ENCODE peak calls at places on chromosomes 4 and X, in four cellular contexts. M is neuronal stem cell, N is NCI-H774, T is SW480. D is an unnamed sample.

GRCh38 chr4:146442801-146443200 is 78.9 kb downstream of the SLC10A7 start:
- DNase-seq in M (no peak), N (no peak), T (no peak), D (no peak)

GRCh38 chrX:135396109-135396508 is 25.6 kb upstream of the SMIM10L2A start:
- DNase-seq in M (no peak), N (no peak), T (peak), D (no peak)

GRCh38 chrX:50762578-50762977 is 51.4 kb downstream of the SHROOM4 start:
- DNase-seq in M (no peak), N (no peak), T (no peak), D (no peak)

GRCh38 chr4:112509243-112510190 is 6.5 kb downstream of the NEUROG2 start:
- DNase-seq in M (peak), N (no peak), T (no peak), D (no peak)

GRCh38 chr4:105709081-105709450 is 482 bp downstream of the GSTCD start:
- DNase-seq in M (no peak), N (no peak), T (peak), D (no peak)

GRCh38 chrX:155962906-155963305 is 34.6 kb upstream of the IL9R start:
- DNase-seq in M (no peak), N (no peak), T (no peak), D (no peak)

GRCh38 chr4:183261953-183262775 is 57.9 kb downstream of the CLDN22 start:
- DNase-seq in M (peak), N (peak), T (peak), D (no peak)

GRCh38 chr4:173095022-173095421 is 73.6 kb upstream of the GALNT7 start:
- DNase-seq in M (no peak), N (no peak), T (no peak), D (no peak)

GRCh38 chrX:70970482-70970999 is 39.6 kb upstream of the SLC7A3 start:
- DNase-seq in M (no peak), N (no peak), T (peak), D (no peak)

GRCh38 chrX:30957753-30958152 is 68.7 kb upstream of the TAB3 start:
- DNase-seq in M (no peak), N (no peak), T (peak), D (no peak)

GRCh38 chr4:95363966-95364365 is 184.8 kb downstream of the UNC5C start:
- DNase-seq in M (no peak), N (no peak), T (no peak), D (no peak)

GRCh38 chrX:120308959-120309872 is 2.0 kb downstream of the TMEM255A start:
- DNase-seq in M (peak), N (peak), T (no peak), D (no peak)

GRCh38 chr4:147617173-147617840 is at the start of gene TMEM184C:
- DNase-seq in M (peak), N (peak), T (peak), D (peak)